ENCODE peak calls at places on chromosomes 16 and 17, in four cellular contexts. One of them, this sample, is unnamed.

GRCh38 chr16:1828645-1829410 is 1.8 kb downstream of the FAHD1 start:
- DNase-seq in fibroblast of the aortic adventitia: no peak
- DNase-seq in NB4: no peak
- DNase-seq in PC-3: no peak
- DNase-seq in this sample: no peak

GRCh38 chr17:42578282-42578869 is 847 bp upstream of the PSMC3IP start:
- DNase-seq in fibroblast of the aortic adventitia: peak
- DNase-seq in NB4: peak
- DNase-seq in PC-3: peak
- DNase-seq in this sample: no peak

GRCh38 chr17:72381597-72382397 is 261.0 kb downstream of the SOX9 start:
- DNase-seq in NB4: no peak
- DNase-seq in PC-3: peak
- DNase-seq in fibroblast of the aortic adventitia: no peak
- DNase-seq in this sample: no peak

GRCh38 chr16:48003226-48003907 is 152.4 kb downstream of the ABCC12 start:
- DNase-seq in NB4: no peak
- DNase-seq in fibroblast of the aortic adventitia: no peak
- DNase-seq in PC-3: no peak
- DNase-seq in this sample: peak

GRCh38 chr16:30997000-30997886 is 12.2 kb downstream of the HSD3B7 start:
- DNase-seq in fibroblast of the aortic adventitia: peak
- DNase-seq in PC-3: peak
- DNase-seq in NB4: peak
- DNase-seq in this sample: no peak

GRCh38 chr17:40309031-40309937 is at the start of gene RARA:
- DNase-seq in fibroblast of the aortic adventitia: peak
- DNase-seq in PC-3: no peak
- DNase-seq in NB4: no peak
- DNase-seq in this sample: no peak

GRCh38 chr17:33297643-33298042 is 4.5 kb upstream of the ASIC2 start:
- DNase-seq in fibroblast of the aortic adventitia: no peak
- DNase-seq in PC-3: no peak
- DNase-seq in NB4: no peak
- DNase-seq in this sample: no peak

GRCh38 chr16:5875416-5875815 is 777.8 kb upstream of the EEF2KMT start:
- DNase-seq in fibroblast of the aortic adventitia: no peak
- DNase-seq in NB4: no peak
- DNase-seq in PC-3: peak
- DNase-seq in this sample: no peak

GRCh38 chr16:65710107-65710506 is 588.2 kb upstream of the CDH11 start:
- DNase-seq in NB4: no peak
- DNase-seq in PC-3: no peak
- DNase-seq in fibroblast of the aortic adventitia: no peak
- DNase-seq in this sample: no peak

GRCh38 chr17:76467366-76467765 is at the start of gene AANAT:
- DNase-seq in NB4: no peak
- DNase-seq in PC-3: no peak
- DNase-seq in fibroblast of the aortic adventitia: no peak
- DNase-seq in this sample: no peak

GRCh38 chr16:89114159-89114981 is 20.7 kb downstream of the ACSF3 start:
- DNase-seq in fibroblast of the aortic adventitia: no peak
- DNase-seq in PC-3: no peak
- DNase-seq in NB4: peak
- DNase-seq in this sample: no peak

DNA sequence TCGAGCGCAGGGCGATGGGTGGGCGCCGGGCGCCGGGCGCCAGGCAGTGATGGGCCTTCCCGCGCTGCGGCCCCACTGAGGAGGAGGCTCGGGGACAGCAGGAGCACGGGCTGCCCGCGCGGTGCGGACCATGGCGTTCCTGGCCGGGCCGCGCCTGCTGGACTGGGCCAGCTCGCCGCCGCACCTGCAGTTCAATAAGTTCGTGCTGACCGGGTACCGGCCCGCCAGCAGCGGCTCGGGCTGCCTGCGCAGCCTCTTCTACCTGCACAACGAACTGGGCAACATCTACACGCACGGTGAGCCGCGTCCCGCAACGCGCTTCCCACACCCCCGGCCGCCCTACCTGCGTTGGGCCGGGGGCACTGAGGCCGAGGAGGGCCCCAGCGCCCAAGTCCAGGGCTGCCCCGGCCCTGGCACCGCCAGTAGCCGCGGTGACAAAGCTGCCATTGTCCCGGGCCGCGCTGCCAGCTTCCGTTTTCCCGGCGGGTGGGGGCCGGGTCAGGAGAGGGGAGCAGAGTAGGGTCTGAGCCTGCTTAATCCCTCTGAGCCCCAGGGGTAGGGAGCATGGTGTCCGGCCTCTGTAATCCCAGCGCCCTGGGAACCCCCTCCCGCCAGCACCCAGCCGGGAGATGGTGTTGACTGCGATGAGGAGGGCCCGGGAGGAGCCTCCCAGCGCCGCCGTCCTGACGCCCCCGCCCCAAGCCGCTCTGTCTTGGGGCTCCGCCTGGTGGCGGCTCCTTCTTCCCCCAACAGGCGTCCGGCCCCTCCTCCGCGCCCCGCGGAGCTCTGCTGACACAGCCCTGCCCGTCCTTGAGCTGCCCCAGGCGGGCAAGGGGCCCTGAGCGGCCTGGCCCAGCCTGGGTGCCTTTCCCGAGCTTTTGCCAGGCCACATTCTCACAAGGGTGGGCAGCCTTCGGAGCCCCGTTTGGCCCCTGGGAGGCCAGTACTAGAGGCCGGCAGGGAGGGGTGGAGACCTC is 685 bp downstream of the PAQR4 start:
- DNase-seq in PC-3: peak
- DNase-seq in NB4: peak
- DNase-seq in fibroblast of the aortic adventitia: peak
- DNase-seq in this sample: no peak
- H3K4me3 ChIP-seq in PC-3: peak
- H3K4me3 ChIP-seq in NB4: peak
- H3K4me3 ChIP-seq in fibroblast of the aortic adventitia: peak
- H3K4me3 ChIP-seq in this sample: peak

GRCh38 chr17:45110676-45111611 is 21.4 kb downstream of the PLCD3 start:
- DNase-seq in PC-3: no peak
- DNase-seq in NB4: no peak
- DNase-seq in fibroblast of the aortic adventitia: peak
- DNase-seq in this sample: no peak
- TF ChIP-seq CTCF in PC-3: no peak
- TF ChIP-seq CTCF in NB4: no peak
- TF ChIP-seq CTCF in fibroblast of the aortic adventitia: no peak
- TF ChIP-seq CTCF in this sample: no peak

GRCh38 chr16:28880955-28881354 is 2.7 kb downstream of the ATP2A1 start:
- DNase-seq in fibroblast of the aortic adventitia: no peak
- DNase-seq in NB4: no peak
- DNase-seq in PC-3: no peak
- DNase-seq in this sample: no peak
- H3K4me3 ChIP-seq in fibroblast of the aortic adventitia: no peak
- H3K4me3 ChIP-seq in NB4: no peak
- H3K4me3 ChIP-seq in PC-3: no peak
- H3K4me3 ChIP-seq in this sample: no peak

GRCh38 chr16:22183901-22184614 is 21.8 kb downstream of the SDR42E2 start:
- DNase-seq in fibroblast of the aortic adventitia: no peak
- DNase-seq in NB4: peak
- DNase-seq in PC-3: no peak
- DNase-seq in this sample: no peak
- TF ChIP-seq CTCF in fibroblast of the aortic adventitia: peak
- TF ChIP-seq CTCF in NB4: peak
- TF ChIP-seq CTCF in PC-3: peak
- TF ChIP-seq CTCF in this sample: peak

GRCh38 chr17:7034955-7035590 is 742 bp upstream of the SLC16A13 start:
- DNase-seq in PC-3: no peak
- DNase-seq in fibroblast of the aortic adventitia: no peak
- DNase-seq in NB4: no peak
- DNase-seq in this sample: no peak

GRCh38 chr17:7035591-7036368 is at the start of gene SLC16A13:
- DNase-seq in PC-3: peak
- DNase-seq in fibroblast of the aortic adventitia: peak
- DNase-seq in NB4: peak
- DNase-seq in this sample: peak

GRCh38 chr17:7041607-7042506 is 2.0 kb downstream of the SLC16A11 start:
- DNase-seq in fibroblast of the aortic adventitia: no peak
- DNase-seq in PC-3: no peak
- DNase-seq in NB4: no peak
- DNase-seq in this sample: no peak

GRCh38 chr17:7042507-7043194 is 1.2 kb downstream of the SLC16A11 start:
- DNase-seq in NB4: no peak
- DNase-seq in PC-3: no peak
- DNase-seq in fibroblast of the aortic adventitia: no peak
- DNase-seq in this sample: no peak

GRCh38 chr17:7038025-7038862 is 2.4 kb downstream of the SLC16A13 start:
- DNase-seq in fibroblast of the aortic adventitia: no peak
- DNase-seq in NB4: no peak
- DNase-seq in PC-3: no peak
- DNase-seq in this sample: no peak
- H3K4me3 ChIP-seq in fibroblast of the aortic adventitia: no peak
- H3K4me3 ChIP-seq in NB4: no peak
- H3K4me3 ChIP-seq in PC-3: no peak
- H3K4me3 ChIP-seq in this sample: no peak

DNA sequence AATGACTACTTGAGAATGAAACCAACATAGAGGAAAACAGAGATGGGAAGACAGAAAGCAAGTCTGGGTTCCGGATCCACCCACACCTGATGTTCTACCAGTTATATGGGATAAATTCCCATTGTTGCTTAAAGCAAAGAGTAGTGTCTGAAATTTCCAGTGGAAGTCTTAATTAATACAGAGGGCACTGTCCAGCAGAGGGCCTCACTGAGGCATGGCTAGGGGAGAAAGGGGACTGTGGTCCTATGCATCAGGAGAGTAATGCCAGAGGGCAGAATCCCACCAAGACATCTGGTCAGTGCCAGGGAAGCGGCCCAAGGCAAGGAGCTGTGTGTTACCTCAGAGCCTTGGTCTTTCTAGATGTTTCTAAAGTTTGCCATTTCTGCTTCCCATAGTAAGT is 7.5 kb upstream of the UMOD start:
- DNase-seq in fibroblast of the aortic adventitia: no peak
- DNase-seq in PC-3: no peak
- DNase-seq in NB4: peak
- DNase-seq in this sample: no peak
- TF ChIP-seq CTCF in fibroblast of the aortic adventitia: no peak
- TF ChIP-seq CTCF in PC-3: peak
- TF ChIP-seq CTCF in NB4: peak
- TF ChIP-seq CTCF in this sample: no peak

DNA sequence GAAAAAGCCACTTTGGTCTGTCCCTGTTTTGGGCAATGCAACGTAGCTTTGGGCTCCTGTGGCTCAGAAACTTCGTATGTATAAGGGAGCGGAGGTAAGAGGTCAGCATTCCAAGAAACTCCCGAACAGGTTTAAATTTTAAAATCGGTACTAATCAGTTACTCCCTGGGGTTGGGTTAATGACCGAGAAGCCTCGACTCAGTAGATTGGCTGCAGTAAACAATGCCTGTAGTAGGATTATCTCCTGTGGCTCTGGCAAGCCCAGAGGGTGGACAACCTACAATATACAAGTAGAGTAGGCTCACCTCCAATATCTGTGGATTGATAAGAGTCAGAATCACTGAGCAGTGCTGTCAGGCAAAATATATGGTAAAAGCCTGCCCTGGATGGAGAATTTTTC is 1.6 kb upstream of the GNA13 start:
- DNase-seq in fibroblast of the aortic adventitia: no peak
- DNase-seq in NB4: no peak
- DNase-seq in PC-3: no peak
- DNase-seq in this sample: no peak
- H3K4me3 ChIP-seq in fibroblast of the aortic adventitia: no peak
- H3K4me3 ChIP-seq in NB4: no peak
- H3K4me3 ChIP-seq in PC-3: no peak
- H3K4me3 ChIP-seq in this sample: no peak

GRCh38 chr16:26569793-26570192 is 496.9 kb upstream of the C16orf82 start:
- DNase-seq in NB4: peak
- DNase-seq in PC-3: peak
- DNase-seq in fibroblast of the aortic adventitia: no peak
- DNase-seq in this sample: no peak
- TF ChIP-seq CTCF in NB4: peak
- TF ChIP-seq CTCF in PC-3: peak
- TF ChIP-seq CTCF in fibroblast of the aortic adventitia: no peak
- TF ChIP-seq CTCF in this sample: no peak

GRCh38 chr16:51153275-51153991 is 2.4 kb upstream of the SALL1 start:
- DNase-seq in PC-3: no peak
- DNase-seq in NB4: no peak
- DNase-seq in fibroblast of the aortic adventitia: peak
- DNase-seq in this sample: no peak

GRCh38 chr16:51151951-51152663 is 1.0 kb upstream of the SALL1 start:
- DNase-seq in fibroblast of the aortic adventitia: peak
- DNase-seq in NB4: no peak
- DNase-seq in PC-3: no peak
- DNase-seq in this sample: no peak

GRCh38 chr16:51151435-51151950 is 423 bp upstream of the SALL1 start:
- DNase-seq in NB4: no peak
- DNase-seq in PC-3: no peak
- DNase-seq in fibroblast of the aortic adventitia: peak
- DNase-seq in this sample: no peak

GRCh38 chr16:51154271-51155171 is 3.5 kb upstream of the SALL1 start:
- DNase-seq in fibroblast of the aortic adventitia: no peak
- DNase-seq in NB4: no peak
- DNase-seq in PC-3: no peak
- DNase-seq in this sample: no peak

DNA sequence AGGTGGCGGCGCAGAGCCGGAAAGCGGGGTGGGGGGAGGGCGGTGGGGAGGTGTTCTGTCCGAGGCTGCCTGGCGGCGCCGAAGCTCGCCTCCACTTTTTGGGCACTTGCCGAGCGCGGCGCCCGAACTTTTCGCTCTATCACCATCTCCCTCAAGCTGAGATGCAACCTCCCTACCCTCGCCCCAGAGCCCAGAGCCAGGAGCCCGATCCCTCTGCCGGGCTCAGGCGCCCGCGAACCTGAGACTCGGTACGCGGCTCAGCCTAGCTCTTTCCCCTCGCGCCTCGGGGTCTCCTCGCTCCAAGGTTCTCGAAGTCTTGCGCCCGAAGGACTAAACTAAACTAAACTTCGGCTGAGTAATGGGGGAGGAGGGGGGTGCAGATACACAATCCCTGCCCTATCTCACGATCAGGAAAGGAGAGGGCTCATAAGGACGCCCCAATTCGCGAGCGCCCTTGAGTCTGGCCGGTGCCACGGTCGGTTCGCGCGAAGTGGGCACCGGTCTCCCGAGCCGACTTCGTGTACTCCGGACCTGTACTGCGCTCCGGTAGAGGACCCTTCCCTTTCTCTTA is 1.7 kb upstream of the SALL1 start:
- DNase-seq in fibroblast of the aortic adventitia: peak
- DNase-seq in NB4: no peak
- DNase-seq in PC-3: no peak
- DNase-seq in this sample: no peak
- H3K4me3 ChIP-seq in fibroblast of the aortic adventitia: peak
- H3K4me3 ChIP-seq in NB4: no peak
- H3K4me3 ChIP-seq in PC-3: no peak
- H3K4me3 ChIP-seq in this sample: peak